ENCODE peak calls at places on chromosomes 11 and 22, in seven cellular contexts. S is substantia nigra, V is heart left ventricle, E is testis, Z is cardiac fibroblast, U is amniotic stem cell, F is NCI-H1092. D is an unnamed sample.

GRCh38 chr22:17269224-17269606 is 50.0 kb upstream of the ADA2 start:
- DNase-seq in F (no peak), Z (no peak), V (no peak), E (no peak), S (no peak), U (no peak), D (no peak)

GRCh38 chr11:66311470-66311964 is 5.3 kb downstream of the CD248 start:
- DNase-seq in F (no peak), Z (no peak), S (no peak), V (peak; percentile 36), U (no peak), E (no peak), D (no peak)

GRCh38 chr11:64747961-64748715 is 4.2 kb upstream of the RASGRP2 start:
- DNase-seq in F (no peak), V (no peak), U (no peak), Z (peak; percentile 41), S (no peak), E (no peak), D (no peak)

GRCh38 chr22:45867118-45867905 is 109.7 kb downstream of the WNT7B start:
- DNase-seq in F (no peak), V (no peak), Z (peak; percentile 41), U (no peak), S (no peak), E (peak; percentile 41), D (no peak)

GRCh38 chr11:8059571-8060011 is 21.4 kb upstream of the TUB start:
- DNase-seq in E (peak; percentile 68), Z (no peak), F (no peak), V (no peak), U (no peak), S (no peak), D (no peak)

GRCh38 chr11:1762537-1763302 is 1.0 kb downstream of the CTSD start:
- DNase-seq in V (peak; percentile 81), S (no peak), U (no peak), F (no peak), E (peak; percentile 79), Z (no peak), D (no peak)

GRCh38 chr11:47468598-47469214 is 19.8 kb upstream of the RAPSN start:
- DNase-seq in F (no peak), E (no peak), S (no peak), Z (no peak), U (no peak), V (no peak), D (no peak)

GRCh38 chr11:17547051-17547577 is at the start of gene OTOG:
- DNase-seq in U (no peak), F (peak; percentile 72), V (no peak), S (no peak), E (no peak), Z (peak; percentile 25), D (no peak)

GRCh38 chr11:34204396-34205279 is 99.2 kb downstream of the NAT10 start:
- DNase-seq in Z (peak; percentile 54), E (no peak), V (no peak), U (no peak), S (no peak), F (no peak), D (no peak)

GRCh38 chr11:68012843-68013610 is 2.9 kb downstream of the ALDH3B1 start:
- DNase-seq in Z (peak; percentile 97), F (no peak), E (no peak), S (no peak), U (peak; percentile 82), V (no peak), D (peak; percentile 31)

GRCh38 chr11:123549901-123550619 is 104.4 kb downstream of the SCN3B start:
- DNase-seq in Z (peak; percentile 27), E (no peak), U (no peak), S (no peak), F (no peak), V (no peak), D (no peak)

GRCh38 chr22:39309364-39309861 is 10.0 kb downstream of the RPL3 start:
- DNase-seq in U (no peak), F (no peak), E (no peak), V (no peak), Z (no peak), S (no peak), D (no peak)

GRCh38 chr11:24509114-24509513 is 12.3 kb downstream of the LUZP2 start:
- DNase-seq in Z (peak; percentile 32), S (no peak), U (no peak), F (no peak), E (no peak), V (no peak), D (no peak)

GRCh38 chr22:44995282-44995597 is 14.6 kb downstream of the PHF21B start:
- DNase-seq in F (no peak), S (no peak), V (no peak), U (no peak), Z (no peak), E (no peak), D (no peak)

GRCh38 chr22:23551385-23551784 is 28.7 kb downstream of the IGLL1 start:
- DNase-seq in V (no peak), S (no peak), U (no peak), F (no peak), Z (no peak), E (no peak), D (no peak)

GRCh38 chr11:114501901-114502300 is 57.8 kb downstream of the NXPE1 start:
- DNase-seq in E (no peak), F (no peak), U (no peak), V (no peak), Z (no peak), S (no peak), D (no peak)

GRCh38 chr22:41544671-41545476 is 604 bp upstream of the POLR3H start:
- DNase-seq in U (no peak), Z (no peak), E (no peak), F (no peak), S (no peak), V (no peak), D (no peak)

GRCh38 chr22:47139790-47140119 is 377.3 kb downstream of the TBC1D22A start:
- DNase-seq in E (no peak), S (no peak), F (no peak), V (no peak), Z (no peak), U (no peak), D (no peak)

GRCh38 chr11:94196363-94196762 is 67.7 kb downstream of the PANX1 start:
- DNase-seq in U (no peak), V (no peak), E (no peak), F (no peak), Z (no peak), S (no peak), D (no peak)

GRCh38 chr11:104588975-104589374 is 309.3 kb downstream of the CASP12 start:
- DNase-seq in U (no peak), V (no peak), Z (no peak), E (no peak), F (no peak), S (no peak), D (no peak)

GRCh38 chr11:75249704-75250103 is 9.1 kb downstream of the TPBGL start:
- DNase-seq in S (no peak), F (no peak), E (peak; percentile 3), U (no peak), V (no peak), Z (no peak), D (no peak)

GRCh38 chr11:119590651-119591308 is 138.2 kb downstream of the NECTIN1 start:
- DNase-seq in U (no peak), S (no peak), Z (no peak), V (no peak), F (no peak), E (no peak), D (no peak)

GRCh38 chr11:77557553-77557952 is 32.2 kb upstream of the AQP11 start:
- DNase-seq in E (no peak), Z (peak; percentile 37), U (no peak), S (no peak), V (no peak), F (peak; percentile 33), D (no peak)

GRCh38 chr11:32852142-32852541 is 22.4 kb downstream of the PRRG4 start:
- DNase-seq in F (no peak), Z (peak; percentile 56), E (no peak), V (no peak), S (no peak), U (no peak), D (no peak)

GRCh38 chr11:19499999-19500398 is 212.6 kb upstream of the NAV2 start:
- DNase-seq in F (no peak), V (no peak), E (no peak), S (no peak), Z (peak; percentile 89), U (no peak), D (no peak)

GRCh38 chr11:119619665-119620064 is 109.3 kb downstream of the NECTIN1 start:
- DNase-seq in V (no peak), U (no peak), E (no peak), F (no peak), S (no peak), Z (no peak), D (no peak)

GRCh38 chr11:36056160-36056751 is 112.4 kb downstream of the LDLRAD3 start:
- DNase-seq in U (no peak), F (no peak), S (no peak), V (no peak), Z (peak; percentile 64), E (peak; percentile 49), D (no peak)

GRCh38 chr11:66510271-66510989 is at the start of gene BBS1:
- DNase-seq in E (peak; percentile 90), Z (peak; percentile 80), F (peak; percentile 79), S (peak; percentile 62), U (peak; percentile 12), V (peak; percentile 92), D (peak; percentile 72)

GRCh38 chr22:47395481-47395880 is 633.0 kb downstream of the TBC1D22A start:
- DNase-seq in Z (peak; percentile 5), F (peak; percentile 22), E (no peak), U (no peak), S (no peak), V (no peak), D (no peak)

GRCh38 chr22:49208768-49209252 is 618.9 kb downstream of the BRD1 start:
- DNase-seq in U (no peak), F (no peak), E (no peak), Z (no peak), S (no peak), V (no peak), D (no peak)

D was measured in hypothalamus.